ENCODE peak calls at places on chromosomes 13 and 19, in seven cellular contexts. One of them, this sample, is unnamed.

GRCh38 chr19:41351339-41352245 is 2.1 kb downstream of the TGFB1 start:
- DNase-seq in tibial artery: peak
- DNase-seq in transverse colon: peak
- DNase-seq in cardiac fibroblast: peak
- DNase-seq in fibroblast of pulmonary artery: peak
- DNase-seq in stomach: peak
- DNase-seq in AG04450: no peak
- DNase-seq in this sample: no peak

GRCh38 chr13:48159436-48160225 is 64.7 kb upstream of the MED4 start:
- DNase-seq in tibial artery: no peak
- DNase-seq in transverse colon: no peak
- DNase-seq in cardiac fibroblast: no peak
- DNase-seq in fibroblast of pulmonary artery: no peak
- DNase-seq in stomach: no peak
- DNase-seq in AG04450: no peak
- DNase-seq in this sample: no peak

GRCh38 chr19:56309511-56310185 is 5.0 kb downstream of the ZSCAN5A start:
- DNase-seq in tibial artery: no peak
- DNase-seq in transverse colon: peak
- DNase-seq in cardiac fibroblast: peak
- DNase-seq in fibroblast of pulmonary artery: peak
- DNase-seq in stomach: peak
- DNase-seq in AG04450: no peak
- DNase-seq in this sample: no peak

GRCh38 chr19:18541258-18541991 is 1.9 kb downstream of the FKBP8 start:
- DNase-seq in tibial artery: no peak
- DNase-seq in transverse colon: no peak
- DNase-seq in cardiac fibroblast: no peak
- DNase-seq in fibroblast of pulmonary artery: no peak
- DNase-seq in stomach: no peak
- DNase-seq in AG04450: no peak
- DNase-seq in this sample: no peak

GRCh38 chr13:48505597-48506091 is 27.2 kb downstream of the RCBTB2 start:
- DNase-seq in tibial artery: peak
- DNase-seq in transverse colon: peak
- DNase-seq in cardiac fibroblast: no peak
- DNase-seq in fibroblast of pulmonary artery: no peak
- DNase-seq in stomach: no peak
- DNase-seq in AG04450: peak
- DNase-seq in this sample: peak

GRCh38 chr19:2015611-2015950 is at the start of gene BTBD2:
- DNase-seq in tibial artery: no peak
- DNase-seq in transverse colon: peak
- DNase-seq in cardiac fibroblast: peak
- DNase-seq in fibroblast of pulmonary artery: peak
- DNase-seq in stomach: peak
- DNase-seq in AG04450: peak
- DNase-seq in this sample: peak

GRCh38 chr13:110301606-110302131 is 5.3 kb downstream of the COL4A1 start:
- DNase-seq in tibial artery: no peak
- DNase-seq in transverse colon: no peak
- DNase-seq in cardiac fibroblast: peak
- DNase-seq in fibroblast of pulmonary artery: peak
- DNase-seq in stomach: no peak
- DNase-seq in AG04450: peak
- DNase-seq in this sample: no peak

GRCh38 chr19:42053037-42053935 is 16.7 kb downstream of the GRIK5 start:
- DNase-seq in tibial artery: no peak
- DNase-seq in transverse colon: no peak
- DNase-seq in cardiac fibroblast: no peak
- DNase-seq in fibroblast of pulmonary artery: no peak
- DNase-seq in stomach: no peak
- DNase-seq in AG04450: no peak
- DNase-seq in this sample: no peak

GRCh38 chr13:96822900-96823299 is 171.4 kb downstream of the OXGR1 start:
- DNase-seq in tibial artery: peak
- DNase-seq in transverse colon: peak
- DNase-seq in cardiac fibroblast: no peak
- DNase-seq in fibroblast of pulmonary artery: peak
- DNase-seq in stomach: peak
- DNase-seq in AG04450: no peak
- DNase-seq in this sample: no peak

GRCh38 chr13:111168116-111168515 is 53.0 kb downstream of the ARHGEF7 start:
- DNase-seq in tibial artery: no peak
- DNase-seq in transverse colon: no peak
- DNase-seq in cardiac fibroblast: no peak
- DNase-seq in fibroblast of pulmonary artery: no peak
- DNase-seq in stomach: no peak
- DNase-seq in AG04450: no peak
- DNase-seq in this sample: no peak

GRCh38 chr19:40688987-40689338 is 1.5 kb downstream of the NUMBL start:
- DNase-seq in tibial artery: no peak
- DNase-seq in transverse colon: no peak
- DNase-seq in cardiac fibroblast: no peak
- DNase-seq in fibroblast of pulmonary artery: no peak
- DNase-seq in stomach: no peak
- DNase-seq in AG04450: no peak
- DNase-seq in this sample: no peak

GRCh38 chr13:112572408-112572807 is 15.5 kb downstream of the TUBGCP3 start:
- DNase-seq in tibial artery: no peak
- DNase-seq in transverse colon: no peak
- DNase-seq in cardiac fibroblast: no peak
- DNase-seq in fibroblast of pulmonary artery: no peak
- DNase-seq in stomach: no peak
- DNase-seq in AG04450: no peak
- DNase-seq in this sample: no peak

GRCh38 chr13:27403252-27403678 is 21.2 kb upstream of the GTF3A start:
- DNase-seq in tibial artery: no peak
- DNase-seq in transverse colon: no peak
- DNase-seq in cardiac fibroblast: peak
- DNase-seq in fibroblast of pulmonary artery: peak
- DNase-seq in stomach: no peak
- DNase-seq in AG04450: peak
- DNase-seq in this sample: peak

GRCh38 chr13:33050161-33050560 is 33.9 kb downstream of the KL start:
- DNase-seq in tibial artery: no peak
- DNase-seq in transverse colon: no peak
- DNase-seq in cardiac fibroblast: peak
- DNase-seq in fibroblast of pulmonary artery: no peak
- DNase-seq in stomach: no peak
- DNase-seq in AG04450: no peak
- DNase-seq in this sample: no peak

GRCh38 chr13:113915012-113915763 is 51.3 kb upstream of the GAS6 start:
- DNase-seq in tibial artery: no peak
- DNase-seq in transverse colon: no peak
- DNase-seq in cardiac fibroblast: no peak
- DNase-seq in fibroblast of pulmonary artery: no peak
- DNase-seq in stomach: peak
- DNase-seq in AG04450: no peak
- DNase-seq in this sample: no peak

GRCh38 chr19:35040826-35041547 is 534 bp upstream of the HPN start:
- DNase-seq in tibial artery: peak
- DNase-seq in transverse colon: peak
- DNase-seq in cardiac fibroblast: peak
- DNase-seq in fibroblast of pulmonary artery: peak
- DNase-seq in stomach: peak
- DNase-seq in AG04450: no peak
- DNase-seq in this sample: no peak

GRCh38 chr19:43425567-43426392 is 11.1 kb downstream of the TEX101 start:
- DNase-seq in tibial artery: no peak
- DNase-seq in transverse colon: peak
- DNase-seq in cardiac fibroblast: peak
- DNase-seq in fibroblast of pulmonary artery: peak
- DNase-seq in stomach: peak
- DNase-seq in AG04450: no peak
- DNase-seq in this sample: no peak

GRCh38 chr19:1673645-1674292 is 21.4 kb upstream of the TCF3 start:
- DNase-seq in tibial artery: no peak
- DNase-seq in transverse colon: no peak
- DNase-seq in cardiac fibroblast: no peak
- DNase-seq in fibroblast of pulmonary artery: no peak
- DNase-seq in stomach: no peak
- DNase-seq in AG04450: no peak
- DNase-seq in this sample: no peak

GRCh38 chr19:43623889-43624670 is 4.7 kb upstream of the ZNF428 start:
- DNase-seq in tibial artery: no peak
- DNase-seq in transverse colon: no peak
- DNase-seq in cardiac fibroblast: no peak
- DNase-seq in fibroblast of pulmonary artery: no peak
- DNase-seq in stomach: no peak
- DNase-seq in AG04450: no peak
- DNase-seq in this sample: no peak

GRCh38 chr13:81171065-81171647 is 830.2 kb upstream of the SPRY2 start:
- DNase-seq in tibial artery: no peak
- DNase-seq in transverse colon: no peak
- DNase-seq in cardiac fibroblast: peak
- DNase-seq in fibroblast of pulmonary artery: peak
- DNase-seq in stomach: no peak
- DNase-seq in AG04450: no peak
- DNase-seq in this sample: no peak

GRCh38 chr19:11174336-11174735 is 18.8 kb upstream of the SPC24 start:
- DNase-seq in tibial artery: no peak
- DNase-seq in transverse colon: no peak
- DNase-seq in cardiac fibroblast: no peak
- DNase-seq in fibroblast of pulmonary artery: no peak
- DNase-seq in stomach: no peak
- DNase-seq in AG04450: no peak
- DNase-seq in this sample: no peak

GRCh38 chr19:11173516-11174155 is 18.1 kb upstream of the SPC24 start:
- DNase-seq in tibial artery: no peak
- DNase-seq in transverse colon: no peak
- DNase-seq in cardiac fibroblast: no peak
- DNase-seq in fibroblast of pulmonary artery: no peak
- DNase-seq in stomach: no peak
- DNase-seq in AG04450: no peak
- DNase-seq in this sample: no peak

GRCh38 chr19:11177592-11177991 is 19.8 kb downstream of the KANK2 start:
- DNase-seq in tibial artery: no peak
- DNase-seq in transverse colon: no peak
- DNase-seq in cardiac fibroblast: no peak
- DNase-seq in fibroblast of pulmonary artery: no peak
- DNase-seq in stomach: no peak
- DNase-seq in AG04450: no peak
- DNase-seq in this sample: no peak

GRCh38 chr19:11175920-11176319 is 20.3 kb upstream of the SPC24 start:
- DNase-seq in tibial artery: no peak
- DNase-seq in transverse colon: no peak
- DNase-seq in cardiac fibroblast: no peak
- DNase-seq in fibroblast of pulmonary artery: no peak
- DNase-seq in stomach: no peak
- DNase-seq in AG04450: no peak
- DNase-seq in this sample: no peak

GRCh38 chr19:11176466-11177193 is 20.7 kb downstream of the KANK2 start:
- DNase-seq in tibial artery: no peak
- DNase-seq in transverse colon: no peak
- DNase-seq in cardiac fibroblast: no peak
- DNase-seq in fibroblast of pulmonary artery: no peak
- DNase-seq in stomach: no peak
- DNase-seq in AG04450: no peak
- DNase-seq in this sample: no peak
- H3K4me3 ChIP-seq in tibial artery: no peak
- H3K4me3 ChIP-seq in transverse colon: no peak
- H3K4me3 ChIP-seq in cardiac fibroblast: no peak
- H3K4me3 ChIP-seq in fibroblast of pulmonary artery: no peak
- H3K4me3 ChIP-seq in stomach: no peak
- H3K4me3 ChIP-seq in AG04450: no peak
- H3K4me3 ChIP-seq in this sample: no peak

DNA sequence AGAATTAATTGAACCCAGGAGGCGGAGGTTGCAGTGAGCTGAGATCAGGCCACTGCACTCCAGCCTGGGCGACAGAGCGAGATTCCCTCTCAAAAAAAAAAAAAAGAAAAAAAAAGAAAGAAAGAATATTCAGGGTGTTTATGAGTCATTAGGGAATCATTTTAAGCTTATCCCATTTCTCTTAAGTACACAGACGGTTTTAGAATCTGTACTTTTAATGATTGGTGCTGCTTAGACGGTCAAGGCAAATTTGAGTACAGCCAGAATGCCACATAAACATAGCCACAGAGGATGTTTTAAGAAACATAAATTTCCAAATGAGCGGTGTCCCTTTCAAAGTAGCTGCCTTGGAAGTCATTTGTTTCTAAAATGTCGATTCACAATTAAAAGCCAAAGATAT is 2.6 kb downstream of the SPRYD7 start:
- DNase-seq in tibial artery: no peak
- DNase-seq in transverse colon: no peak
- DNase-seq in cardiac fibroblast: no peak
- DNase-seq in fibroblast of pulmonary artery: no peak
- DNase-seq in stomach: no peak
- DNase-seq in AG04450: no peak
- DNase-seq in this sample: no peak
- H3K4me3 ChIP-seq in tibial artery: no peak
- H3K4me3 ChIP-seq in transverse colon: no peak
- H3K4me3 ChIP-seq in cardiac fibroblast: no peak
- H3K4me3 ChIP-seq in fibroblast of pulmonary artery: no peak
- H3K4me3 ChIP-seq in stomach: no peak
- H3K4me3 ChIP-seq in AG04450: no peak
- H3K4me3 ChIP-seq in this sample: no peak

DNA sequence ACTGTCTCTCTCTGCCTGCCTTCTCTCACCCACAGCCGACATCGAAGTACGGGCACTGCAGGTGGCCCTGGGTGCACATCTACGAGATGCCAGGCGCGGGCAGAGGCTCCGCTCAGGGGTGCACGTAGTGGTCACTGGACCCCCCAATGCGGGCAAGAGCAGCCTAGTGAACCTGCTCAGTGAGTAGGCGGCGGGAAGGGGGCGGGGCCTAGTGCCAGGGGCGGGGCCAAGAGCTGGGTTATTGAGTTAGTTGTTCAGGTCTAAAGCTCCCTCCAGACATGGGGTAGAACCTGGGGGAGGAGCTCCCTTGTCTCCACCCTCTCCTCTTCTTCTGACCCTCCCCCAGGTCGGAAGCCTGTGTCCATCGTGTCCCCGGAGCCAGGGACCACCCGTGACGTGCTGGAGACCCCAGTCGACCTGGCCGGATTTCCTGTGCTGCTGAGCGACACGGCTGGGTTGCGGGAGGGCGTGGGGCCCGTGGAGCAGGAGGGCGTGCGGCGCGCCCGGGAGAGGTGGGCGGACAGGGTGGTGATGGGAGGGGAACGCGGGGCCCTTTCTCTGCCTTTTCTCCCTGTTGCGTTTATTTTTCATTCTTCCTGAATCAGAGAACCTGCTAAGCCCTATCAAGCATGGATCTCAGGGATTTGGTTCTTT is 1.9 kb downstream of the GTPBP3 start:
- DNase-seq in tibial artery: no peak
- DNase-seq in transverse colon: no peak
- DNase-seq in cardiac fibroblast: no peak
- DNase-seq in fibroblast of pulmonary artery: no peak
- DNase-seq in stomach: no peak
- DNase-seq in AG04450: no peak
- DNase-seq in this sample: no peak
- H3K4me3 ChIP-seq in tibial artery: no peak
- H3K4me3 ChIP-seq in transverse colon: no peak
- H3K4me3 ChIP-seq in cardiac fibroblast: no peak
- H3K4me3 ChIP-seq in fibroblast of pulmonary artery: no peak
- H3K4me3 ChIP-seq in stomach: no peak
- H3K4me3 ChIP-seq in AG04450: no peak
- H3K4me3 ChIP-seq in this sample: no peak

DNA sequence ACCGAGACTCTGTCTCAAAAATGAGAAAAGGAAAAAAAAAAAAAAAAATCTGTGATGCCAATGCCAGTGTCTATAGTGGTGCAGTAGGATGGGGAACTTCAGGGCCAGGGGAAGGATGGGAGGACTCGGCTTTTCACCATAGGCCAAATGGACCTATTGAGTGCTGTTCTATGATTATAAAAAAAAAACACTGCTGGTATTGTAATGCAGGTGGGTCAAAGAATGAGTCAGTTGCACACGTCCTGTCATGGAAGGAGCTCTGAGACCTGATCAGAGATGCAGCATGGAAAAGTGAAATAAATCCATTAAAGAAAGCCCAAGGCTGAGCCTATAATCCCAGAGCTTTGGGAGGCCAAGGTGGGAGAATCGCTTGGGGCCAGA is 7.0 kb downstream of the DNAJB1 start:
- DNase-seq in tibial artery: no peak
- DNase-seq in transverse colon: no peak
- DNase-seq in cardiac fibroblast: no peak
- DNase-seq in fibroblast of pulmonary artery: no peak
- DNase-seq in stomach: no peak
- DNase-seq in AG04450: no peak
- DNase-seq in this sample: no peak
- H3K4me3 ChIP-seq in tibial artery: no peak
- H3K4me3 ChIP-seq in transverse colon: no peak
- H3K4me3 ChIP-seq in cardiac fibroblast: no peak
- H3K4me3 ChIP-seq in fibroblast of pulmonary artery: no peak
- H3K4me3 ChIP-seq in stomach: no peak
- H3K4me3 ChIP-seq in AG04450: no peak
- H3K4me3 ChIP-seq in this sample: no peak